ENCODE peak calls at places on chromosomes 13 and 19, in six cellular contexts. Q is naive thymus-derived CD8-positive, alpha-beta T cell; K is trophoblast cell; U is fibroblast of mammary gland; X is NCI-H2081; L is lower lobe of right lung. E is an unnamed sample.

GRCh38 chr19:7715671-7716070 is 13.7 kb upstream of the FCER2 start:
- DNase-seq in Q (no peak), K (no peak), U (no peak), X (no peak), L (no peak), E (no peak)

GRCh38 chr19:4976412-4977298 is 7.7 kb downstream of the KDM4B start:
- DNase-seq in Q (no peak), K (peak), U (peak), X (no peak), L (peak), E (peak)

GRCh38 chr19:2500861-2501260 is 24.9 kb downstream of the GADD45B start:
- DNase-seq in Q (no peak), K (no peak), U (no peak), X (no peak), L (no peak), E (no peak)

GRCh38 chr13:73870036-73870741 is 264.0 kb downstream of the KLF12 start:
- DNase-seq in Q (no peak), K (no peak), U (peak), X (no peak), L (no peak), E (peak)

GRCh38 chr19:40466219-40467006 is at the start of gene SPTBN4:
- DNase-seq in Q (peak), K (peak), U (no peak), X (no peak), L (peak), E (peak)

GRCh38 chr19:28940751-28941500 is 272.0 kb downstream of the UQCRFS1 start:
- DNase-seq in Q (no peak), K (peak), U (peak), X (no peak), L (no peak), E (no peak)

GRCh38 chr19:22144394-22144793 is 52.4 kb downstream of the ZNF676 start:
- DNase-seq in Q (no peak), K (no peak), U (peak), X (no peak), L (no peak), E (no peak)

GRCh38 chr13:98083507-98083906 is 59.4 kb upstream of the FARP1 start:
- DNase-seq in Q (no peak), K (peak), U (peak), X (no peak), L (no peak), E (no peak)

GRCh38 chr13:50521750-50522149 is 321.7 kb downstream of the DLEU7 start:
- DNase-seq in Q (no peak), K (no peak), U (peak), X (no peak), L (no peak), E (no peak)

GRCh38 chr13:100751826-100752225 is 77.2 kb upstream of the TMTC4 start:
- DNase-seq in Q (no peak), K (no peak), U (no peak), X (no peak), L (no peak), E (no peak)

GRCh38 chr19:1567116-1567847 is 843 bp downstream of the MEX3D start:
- DNase-seq in Q (peak), K (no peak), U (no peak), X (peak), L (no peak), E (peak)

GRCh38 chr13:81302125-81302524 is 961.2 kb upstream of the SPRY2 start:
- DNase-seq in Q (no peak), K (no peak), U (no peak), X (no peak), L (no peak), E (no peak)

GRCh38 chr13:109208522-109208921 is 577.9 kb downstream of the IRS2 start:
- DNase-seq in Q (no peak), K (no peak), U (peak), X (no peak), L (no peak), E (no peak)

E was measured in immature natural killer cell.